ENCODE peak calls at places on chromosome 1, in four cellular contexts. G, W, D and Z are unnamed samples.

GRCh38 chr1:92310185-92310597 is 11.3 kb downstream of the RPAP2 start:
- DNase-seq in D (peak), W (no peak), G (peak), Z (peak)

GRCh38 chr1:153546796-153547559 is 1.4 kb upstream of the S100A4 start:
- DNase-seq in W (no peak), D (no peak), G (no peak), Z (peak)

GRCh38 chr1:215119719-215120118 is 37.2 kb downstream of the KCNK2 start:
- DNase-seq in G (no peak), W (no peak), D (no peak), Z (no peak)

GRCh38 chr1:175591083-175591743 is 152.2 kb downstream of the TNR start:
- DNase-seq in D (no peak), G (no peak), W (no peak), Z (no peak)

GRCh38 chr1:41540886-41541591 is 56.6 kb upstream of the EDN2 start:
- DNase-seq in G (peak), W (no peak), D (peak), Z (no peak)

GRCh38 chr1:45035631-45036301 is 23.7 kb downstream of the UROD start:
- DNase-seq in G (no peak), W (no peak), D (no peak), Z (no peak)

GRCh38 chr1:14725641-14726213 is 127.2 kb downstream of the KAZN start:
- DNase-seq in D (no peak), W (no peak), G (no peak), Z (peak)

GRCh38 chr1:220217383-220217988 is 54.8 kb downstream of the RAB3GAP2 start:
- DNase-seq in D (peak), G (peak), W (no peak), Z (no peak)

GRCh38 chr1:114173704-114174103 is 20.0 kb upstream of the SYT6 start:
- DNase-seq in W (no peak), D (no peak), G (no peak), Z (no peak)

GRCh38 chr1:21526441-21526840 is 17.2 kb downstream of the ALPL start:
- DNase-seq in W (no peak), G (no peak), D (no peak), Z (no peak)

GRCh38 chr1:246765521-246765920 is 41.3 kb downstream of the SCCPDH start:
- DNase-seq in G (no peak), W (no peak), D (no peak), Z (no peak)